ENCODE peak calls at places on chromosomes 2 and 18, in five cellular contexts. J is thyroid gland, B is pancreas, G is iPS DF 6.9, A is RWPE1. N is an unnamed sample.

GRCh38 chr2:62774555-62775366 is 69.2 kb downstream of the EHBP1 start:
- DNase-seq in J (no peak), B (peak; percentile 36), G (no peak), A (peak; percentile 38), N (no peak)

GRCh38 chr2:235029054-235029453 is 77.2 kb downstream of the SH3BP4 start:
- DNase-seq in J (no peak), B (no peak), G (no peak), A (no peak), N (no peak)

GRCh38 chr2:147683380-147683779 is 161.4 kb upstream of the ACVR2A start:
- DNase-seq in J (no peak), B (no peak), G (peak; percentile 5), A (no peak), N (no peak)

GRCh38 chr2:179861027-179861776 is at the start of gene ZNF385B:
- DNase-seq in J (peak; percentile 17), B (peak; percentile 11), G (peak; percentile 25), A (peak; percentile 3), N (no peak)

GRCh38 chr2:226953826-226954225 is 118.0 kb downstream of the RHBDD1 start:
- DNase-seq in J (no peak), B (no peak), G (no peak), A (no peak), N (no peak)

GRCh38 chr18:26215247-26215970 is 10.8 kb upstream of the TAF4B start:
- DNase-seq in J (no peak), B (no peak), G (no peak), A (no peak), N (no peak)

GRCh38 chr2:79512442-79513401 is at the start of gene CTNNA2:
- DNase-seq in J (peak; percentile 34), B (peak; percentile 76), G (peak; percentile 68), A (peak; percentile 58), N (peak; percentile 64)

GRCh38 chr18:8478166-8478967 is 130.9 kb upstream of the RAB12 start:
- DNase-seq in J (peak; percentile 58), B (peak; percentile 60), G (peak; percentile 67), A (peak; percentile 76), N (peak; percentile 13)

GRCh38 chr2:1517786-1518500 is 104.7 kb downstream of the TPO start:
- DNase-seq in J (no peak), B (no peak), G (no peak), A (no peak), N (no peak)

GRCh38 chr2:34012728-34013302 is 413.7 kb upstream of the FAM98A start:
- DNase-seq in J (peak; percentile 42), B (peak; percentile 67), G (peak; percentile 45), A (peak; percentile 45), N (peak; percentile 75)

GRCh38 chr2:10917927-10918326 is 6.2 kb downstream of the KCNF1 start:
- DNase-seq in J (no peak), B (no peak), G (no peak), A (no peak), N (no peak)

GRCh38 chr18:36325846-36326245 is 28.3 kb downstream of the FHOD3 start:
- DNase-seq in J (no peak), B (no peak), G (no peak), A (no peak), N (no peak)

GRCh38 chr2:136764397-136765255 is 719 bp upstream of the THSD7B start:
- DNase-seq in J (no peak), B (no peak), G (no peak), A (peak; percentile 11), N (no peak)

GRCh38 chr2:53631313-53632125 is 136.1 kb upstream of the CHAC2 start:
- DNase-seq in J (no peak), B (no peak), G (no peak), A (no peak), N (no peak)

GRCh38 chr2:191230174-191230573 is 15.0 kb upstream of the MYO1B start:
- DNase-seq in J (no peak), B (no peak), G (no peak), A (peak; percentile 59), N (no peak)

GRCh38 chr2:189164732-189165131 is 14.8 kb downstream of the COL5A2 start:
- DNase-seq in J (peak; percentile 13), B (no peak), G (no peak), A (peak; percentile 3), N (no peak)

GRCh38 chr18:2459886-2460285 is 111.4 kb downstream of the METTL4 start:
- DNase-seq in J (no peak), B (no peak), G (no peak), A (no peak), N (no peak)
- H3K27ac ChIP-seq in J (no peak overlapping the region), B (no peak overlapping the region), G (no peak overlapping the region), A (no peak overlapping the region), N (no peak overlapping the region)

DNA sequence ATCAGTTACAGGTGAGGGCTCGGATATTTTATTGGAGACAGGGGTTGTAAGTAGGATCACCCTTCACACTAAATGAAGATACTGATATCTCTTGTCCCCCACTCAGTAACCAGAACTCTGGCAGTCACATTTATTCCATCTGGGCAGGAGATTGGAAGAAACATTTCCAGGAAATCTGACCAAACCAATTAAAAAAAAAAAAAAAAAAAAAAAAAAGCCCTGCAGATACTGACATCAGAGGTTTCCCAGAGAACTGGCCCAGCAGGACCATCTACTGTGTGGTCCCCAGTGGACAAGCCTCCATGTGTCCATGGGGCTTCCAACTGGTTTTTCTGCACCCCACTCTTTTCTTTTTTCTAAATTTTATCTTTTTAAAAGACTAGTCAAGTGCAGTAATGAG is 41.3 kb downstream of the SH2D6 start:
- DNase-seq in J (no peak), B (no peak), G (no peak), A (no peak), N (no peak)
- H3K27ac ChIP-seq in J (no peak overlapping the region), B (no peak overlapping the region), G (no peak overlapping the region), A (no peak overlapping the region), N (no peak overlapping the region)

GRCh38 chr2:237208373-237209045 is 122.8 kb downstream of the COPS8 start:
- DNase-seq in J (no peak), B (no peak), G (no peak), A (no peak), N (no peak)
- H3K27ac ChIP-seq in J (peak overlapping the region; percentile 61), B (no peak overlapping the region), G (no peak overlapping the region), A (no peak overlapping the region), N (no peak overlapping the region)

GRCh38 chr2:209809256-209809655 is 37.6 kb downstream of the UNC80 start:
- DNase-seq in J (no peak), B (no peak), G (no peak), A (no peak), N (no peak)
- H3K27ac ChIP-seq in J (no peak overlapping the region), B (no peak overlapping the region), G (no peak overlapping the region), A (no peak overlapping the region), N (no peak overlapping the region)